ENCODE peak calls at places on chromosomes 6 and 20, in five cellular contexts. One of them, this sample, is unnamed.

GRCh38 chr20:63120286-63121090 is 95.4 kb downstream of the YTHDF1 start:
- DNase-seq in NCI-H1105: no peak
- DNase-seq in occipital lobe: no peak
- DNase-seq in H7: peak
- DNase-seq in NCI-H2171 treated with DMSO at 0.1 percent for 48 hours: no peak
- DNase-seq in this sample: peak

GRCh38 chr6:159723259-159723658 is 4.0 kb upstream of the WTAP start:
- DNase-seq in occipital lobe: no peak
- DNase-seq in NCI-H1105: no peak
- DNase-seq in NCI-H2171 treated with DMSO at 0.1 percent for 48 hours: no peak
- DNase-seq in H7: no peak
- DNase-seq in this sample: no peak

GRCh38 chr6:79212859-79213258 is 21.6 kb downstream of the HMGN3 start:
- DNase-seq in NCI-H2171 treated with DMSO at 0.1 percent for 48 hours: no peak
- DNase-seq in occipital lobe: no peak
- DNase-seq in NCI-H1105: no peak
- DNase-seq in H7: no peak
- DNase-seq in this sample: no peak

GRCh38 chr20:39660251-39660650 is 698.1 kb downstream of the DHX35 start:
- DNase-seq in NCI-H1105: no peak
- DNase-seq in occipital lobe: no peak
- DNase-seq in NCI-H2171 treated with DMSO at 0.1 percent for 48 hours: no peak
- DNase-seq in H7: no peak
- DNase-seq in this sample: no peak

GRCh38 chr6:36692220-36692619 is 5.4 kb upstream of the RAB44 start:
- DNase-seq in occipital lobe: no peak
- DNase-seq in NCI-H1105: no peak
- DNase-seq in H7: no peak
- DNase-seq in NCI-H2171 treated with DMSO at 0.1 percent for 48 hours: no peak
- DNase-seq in this sample: no peak

GRCh38 chr6:84220809-84221409 is 6.5 kb downstream of the CEP162 start:
- DNase-seq in occipital lobe: no peak
- DNase-seq in NCI-H1105: no peak
- DNase-seq in H7: no peak
- DNase-seq in NCI-H2171 treated with DMSO at 0.1 percent for 48 hours: peak
- DNase-seq in this sample: peak

GRCh38 chr6:69338431-69339162 is 458.2 kb downstream of the LMBRD1 start:
- DNase-seq in occipital lobe: no peak
- DNase-seq in H7: no peak
- DNase-seq in NCI-H1105: no peak
- DNase-seq in NCI-H2171 treated with DMSO at 0.1 percent for 48 hours: no peak
- DNase-seq in this sample: no peak

GRCh38 chr6:156866181-156866862 is 89.1 kb downstream of the ARID1B start:
- DNase-seq in NCI-H1105: no peak
- DNase-seq in NCI-H2171 treated with DMSO at 0.1 percent for 48 hours: no peak
- DNase-seq in H7: no peak
- DNase-seq in occipital lobe: peak
- DNase-seq in this sample: peak

GRCh38 chr20:46826343-46826984 is 68.2 kb upstream of the EYA2 start:
- DNase-seq in H7: no peak
- DNase-seq in occipital lobe: no peak
- DNase-seq in NCI-H1105: no peak
- DNase-seq in NCI-H2171 treated with DMSO at 0.1 percent for 48 hours: no peak
- DNase-seq in this sample: no peak

GRCh38 chr20:38242848-38243449 is 17.6 kb downstream of the KIAA1755 start:
- DNase-seq in NCI-H2171 treated with DMSO at 0.1 percent for 48 hours: peak
- DNase-seq in H7: peak
- DNase-seq in occipital lobe: no peak
- DNase-seq in NCI-H1105: no peak
- DNase-seq in this sample: no peak

GRCh38 chr6:21856096-21856825 is 262.7 kb downstream of the SOX4 start:
- DNase-seq in occipital lobe: no peak
- DNase-seq in H7: no peak
- DNase-seq in NCI-H2171 treated with DMSO at 0.1 percent for 48 hours: no peak
- DNase-seq in NCI-H1105: no peak
- DNase-seq in this sample: no peak

GRCh38 chr6:95127266-95127665 is 450.1 kb upstream of the MANEA start:
- DNase-seq in occipital lobe: no peak
- DNase-seq in NCI-H2171 treated with DMSO at 0.1 percent for 48 hours: no peak
- DNase-seq in H7: no peak
- DNase-seq in NCI-H1105: no peak
- DNase-seq in this sample: no peak

GRCh38 chr6:52301326-52301725 is 16.8 kb upstream of the MCM3 start:
- DNase-seq in H7: no peak
- DNase-seq in NCI-H1105: no peak
- DNase-seq in NCI-H2171 treated with DMSO at 0.1 percent for 48 hours: no peak
- DNase-seq in occipital lobe: no peak
- DNase-seq in this sample: no peak

GRCh38 chr6:36313628-36313895 is 23.1 kb downstream of the BNIP5 start:
- DNase-seq in NCI-H1105: no peak
- DNase-seq in NCI-H2171 treated with DMSO at 0.1 percent for 48 hours: no peak
- DNase-seq in occipital lobe: no peak
- DNase-seq in H7: no peak
- DNase-seq in this sample: no peak